ENCODE peak calls at places on chromosomes 3 and 15, in seven cellular contexts. Z, E, K, G, H, J and Y are unnamed samples.

GRCh38 chr3:69020424-69020823 is 6.9 kb upstream of the EOGT start:
- DNase-seq in J (no peak), K (no peak), H (no peak), G (no peak), E (no peak), Z (no peak), Y (no peak)

GRCh38 chr3:178895178-178895789 is 176.3 kb downstream of the ZMAT3 start:
- DNase-seq in Z (no peak), H (no peak), G (no peak), J (no peak), K (no peak), E (no peak), Y (no peak)

GRCh38 chr3:23826382-23827061 is 20.8 kb downstream of the UBE2E1 start:
- DNase-seq in H (peak), G (no peak), K (no peak), J (no peak), E (no peak), Z (no peak), Y (no peak)

GRCh38 chr15:59020321-59020720 is 32.9 kb downstream of the RNF111 start:
- DNase-seq in Z (no peak), H (no peak), J (no peak), K (no peak), G (no peak), E (peak), Y (no peak)

GRCh38 chr3:110894574-110894973 is 177.0 kb upstream of the NECTIN3 start:
- DNase-seq in G (no peak), H (no peak), K (no peak), E (no peak), J (no peak), Z (no peak), Y (peak)

GRCh38 chr3:94734201-94734600 is 671.3 kb downstream of the NSUN3 start:
- DNase-seq in K (no peak), H (no peak), G (no peak), Z (no peak), J (no peak), E (no peak), Y (no peak)

GRCh38 chr3:6807967-6808588 is 52.8 kb upstream of the GRM7 start:
- DNase-seq in J (no peak), E (no peak), Z (no peak), G (no peak), H (no peak), K (no peak), Y (no peak)

GRCh38 chr15:39959411-39959810 is 25.5 kb downstream of the EIF2AK4 start:
- DNase-seq in K (no peak), E (no peak), G (no peak), Z (no peak), H (no peak), J (no peak), Y (no peak)

GRCh38 chr3:44125882-44126281 is 115.8 kb upstream of the TOPAZ1 start:
- DNase-seq in J (no peak), H (no peak), K (no peak), G (no peak), E (no peak), Z (no peak), Y (no peak)

GRCh38 chr3:184448321-184449160 is 68.7 kb downstream of the CHRD start:
- DNase-seq in K (peak), E (no peak), J (no peak), Z (no peak), H (no peak), G (no peak), Y (no peak)

GRCh38 chr3:134792700-134793099 is 2.4 kb upstream of the EPHB1 start:
- DNase-seq in E (no peak), J (no peak), G (no peak), Z (no peak), H (no peak), K (no peak), Y (no peak)

GRCh38 chr3:134791992-134792391 is 3.1 kb upstream of the EPHB1 start:
- DNase-seq in G (no peak), H (no peak), Z (no peak), J (no peak), E (no peak), K (no peak), Y (no peak)

GRCh38 chr3:134794950-134795775 is at the start of gene EPHB1:
- DNase-seq in J (peak), H (peak), K (peak), Z (peak), E (peak), G (peak), Y (peak)

GRCh38 chr3:134794323-134794722 is 737 bp upstream of the EPHB1 start:
- DNase-seq in J (no peak), K (no peak), Z (no peak), H (no peak), E (no peak), G (no peak), Y (no peak)

DNA sequence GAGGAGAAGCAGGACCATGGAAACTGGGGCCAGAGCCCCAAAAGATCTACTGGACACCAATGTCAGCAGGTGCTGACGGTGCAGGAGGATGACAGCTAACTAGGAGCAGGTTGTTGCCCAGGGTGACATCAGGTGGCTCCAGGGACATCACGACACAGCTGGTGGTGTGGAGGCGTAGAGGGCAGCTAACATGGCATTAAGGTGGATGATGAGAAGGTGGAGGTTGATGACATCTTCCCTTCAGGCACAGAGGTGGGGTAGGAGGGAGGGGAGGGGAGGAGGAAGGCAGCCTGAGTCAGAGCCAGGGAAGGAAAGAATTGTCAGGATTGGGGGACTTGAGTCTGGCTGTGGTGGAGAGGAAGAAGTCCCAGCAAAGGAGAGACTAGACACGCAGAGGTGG is 1.5 kb upstream of the EPHB1 start:
- DNase-seq in Z (no peak), E (no peak), H (no peak), G (no peak), J (no peak), K (no peak), Y (no peak)
- TF ChIP-seq JUND in Z (no peak), E (no peak), H (no peak), G (no peak), J (no peak), K (no peak), Y (no peak)

DNA sequence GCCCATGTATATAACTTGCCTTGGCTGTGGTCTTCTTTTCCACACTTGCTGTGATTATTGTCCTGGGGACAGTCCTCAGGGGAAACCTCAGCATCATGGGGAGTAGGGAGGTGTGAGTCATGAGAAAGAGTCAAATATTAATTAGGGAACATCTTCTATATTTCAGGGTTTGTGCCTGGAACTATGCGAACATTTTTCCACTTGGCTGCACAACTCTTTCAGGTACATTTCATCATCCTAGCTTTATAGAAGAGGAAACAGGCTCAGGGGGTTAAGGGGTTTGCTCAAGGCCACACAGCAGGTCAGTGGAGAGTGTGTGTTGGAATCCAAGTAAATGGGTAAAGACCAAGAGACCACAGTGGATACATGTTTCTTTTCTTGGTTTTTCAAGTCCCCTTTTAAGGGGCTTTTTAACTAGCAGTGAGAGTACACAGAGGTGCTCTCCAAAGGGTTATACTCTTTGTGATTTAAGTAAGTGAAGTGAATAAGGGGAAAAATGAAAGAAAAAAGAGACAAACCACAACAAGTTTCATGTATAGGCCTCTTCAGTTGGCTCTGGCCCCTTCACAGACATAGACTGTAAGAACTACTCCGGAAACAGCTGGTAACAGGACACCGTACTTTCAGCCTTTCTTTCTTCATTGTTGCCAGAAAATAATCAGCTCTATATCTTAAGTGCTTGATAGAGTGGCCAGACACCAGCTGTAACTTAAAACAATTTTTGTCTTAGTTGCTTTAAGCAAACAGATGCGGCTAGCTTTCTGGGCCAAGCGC is 64.6 kb downstream of the EEFSEC start:
- DNase-seq in E (peak), Z (peak), J (no peak), K (no peak), G (peak), H (no peak), Y (no peak)
- TF ChIP-seq JUND in E (no peak), Z (no peak), J (no peak), K (no peak), G (no peak), H (no peak), Y (no peak)

GRCh38 chr3:195023989-195024388 is 247.0 kb downstream of the XXYLT1 start:
- DNase-seq in H (no peak), Z (no peak), G (no peak), E (no peak), K (no peak), J (no peak), Y (no peak)

GRCh38 chr3:195025056-195025880 is 245.7 kb downstream of the XXYLT1 start:
- DNase-seq in Z (no peak), J (no peak), G (peak), K (no peak), E (no peak), H (no peak), Y (no peak)

GRCh38 chr3:195021674-195022073 is 249.3 kb downstream of the XXYLT1 start:
- DNase-seq in G (no peak), E (no peak), H (no peak), J (no peak), Z (no peak), K (no peak), Y (no peak)

GRCh38 chr3:195025881-195026200 is 245.1 kb downstream of the XXYLT1 start:
- DNase-seq in Z (no peak), J (no peak), K (no peak), G (no peak), E (no peak), H (no peak), Y (no peak)

GRCh38 chr3:195023576-195023975 is 247.4 kb downstream of the XXYLT1 start:
- DNase-seq in Z (no peak), G (no peak), K (no peak), H (no peak), E (no peak), J (no peak), Y (no peak)
- TF ChIP-seq JUND in Z (no peak), G (no peak), K (no peak), H (no peak), E (no peak), J (no peak), Y (no peak)

GRCh38 chr3:36903119-36903882 is 41.6 kb downstream of the TRANK1 start:
- DNase-seq in H (no peak), E (no peak), G (peak), J (no peak), K (no peak), Z (no peak), Y (no peak)

GRCh38 chr3:36905545-36905944 is 39.3 kb downstream of the TRANK1 start:
- DNase-seq in E (no peak), H (no peak), K (no peak), G (no peak), Z (no peak), J (no peak), Y (no peak)

GRCh38 chr3:36901588-36901987 is 43.3 kb downstream of the TRANK1 start:
- DNase-seq in H (no peak), G (no peak), K (no peak), E (no peak), Z (no peak), J (no peak), Y (no peak)

GRCh38 chr3:36906504-36907149 is 38.2 kb downstream of the TRANK1 start:
- DNase-seq in Z (no peak), E (no peak), J (no peak), K (no peak), H (no peak), G (no peak), Y (no peak)

GRCh38 chr3:36904641-36905040 is 40.2 kb downstream of the TRANK1 start:
- DNase-seq in J (peak), G (peak), Z (no peak), K (no peak), E (peak), H (no peak), Y (peak)
- TF ChIP-seq JUND in J (no peak), G (no peak), Z (no peak), K (no peak), E (no peak), H (no peak), Y (no peak)

GRCh38 chr15:85708402-85708932 is 86.3 kb downstream of the KLHL25 start:
- DNase-seq in H (no peak), G (no peak), K (no peak), E (peak), Z (no peak), J (no peak), Y (no peak)
- TF ChIP-seq JUND in H (no peak), G (no peak), K (no peak), E (no peak), Z (no peak), J (no peak), Y (no peak)

GRCh38 chr15:67091073-67091965 is 25.9 kb downstream of the SMAD3 start:
- DNase-seq in K (peak), E (no peak), H (peak), Z (peak), G (peak), J (no peak), Y (no peak)
- TF ChIP-seq JUND in K (no peak), E (no peak), H (peak), Z (peak), G (peak), J (no peak), Y (no peak)

GRCh38 chr3:126865736-126866135 is 117.2 kb upstream of the PLXNA1 start:
- DNase-seq in Z (no peak), K (no peak), G (no peak), H (no peak), J (no peak), E (no peak), Y (no peak)
- TF ChIP-seq JUND in Z (no peak), K (no peak), G (no peak), H (no peak), J (no peak), E (no peak), Y (no peak)

DNA sequence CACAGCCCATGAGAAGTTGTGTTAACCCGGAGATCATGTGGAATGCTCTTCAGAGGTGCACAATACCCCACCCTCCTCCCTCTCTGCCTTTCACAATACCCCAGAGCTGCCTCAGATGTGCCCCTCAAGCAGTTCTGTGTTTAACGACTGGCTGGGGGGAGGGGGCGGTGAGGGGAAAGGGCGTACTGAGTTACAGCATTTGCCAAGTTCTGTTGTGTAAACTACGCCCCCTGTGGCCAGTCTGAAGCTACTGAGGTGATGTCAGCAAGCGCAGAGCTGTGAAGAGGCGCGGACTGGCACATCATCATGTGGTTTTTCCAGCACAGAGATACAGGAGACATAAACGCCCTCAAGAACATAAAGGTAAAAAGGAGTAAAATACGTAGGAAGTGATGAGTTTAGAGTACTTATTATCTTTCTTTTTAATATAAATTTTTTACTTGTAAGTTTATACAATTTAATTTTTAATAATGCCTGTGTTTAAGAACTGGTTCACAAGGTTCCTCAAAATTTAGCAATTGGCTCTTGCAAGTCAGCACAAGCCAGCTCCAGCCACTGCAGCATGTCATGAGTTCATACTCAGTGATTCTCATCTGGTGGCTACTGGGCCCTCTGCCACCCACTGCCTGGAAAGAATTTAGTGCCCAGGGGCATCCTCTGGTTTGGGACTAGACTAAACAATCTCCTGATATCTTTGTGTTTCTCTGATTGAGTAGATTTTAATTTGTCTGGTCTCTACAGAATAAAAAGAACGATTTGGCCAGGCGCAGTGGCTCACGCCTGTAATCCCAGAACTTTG is 1.7 kb downstream of the EPB42 start:
- DNase-seq in Z (no peak), E (no peak), K (no peak), G (peak), J (no peak), H (peak), Y (no peak)
- TF ChIP-seq JUND in Z (no peak), E (no peak), K (no peak), G (no peak), J (peak), H (no peak), Y (no peak)

GRCh38 chr15:25469377-25469776 is 30.6 kb upstream of the UBE3A start:
- DNase-seq in G (no peak), H (no peak), K (no peak), E (no peak), J (no peak), Z (no peak), Y (no peak)
- TF ChIP-seq JUND in G (no peak), H (no peak), K (no peak), E (no peak), J (no peak), Z (no peak), Y (no peak)